ENCODE peak calls at places on chromosomes 6 and 20, in six cellular contexts. Y is RCC 7860, T is progenitor cell of endocrine pancreas, G is left lung, E is activated T-cell treated with anti-CD3 and anti-CD28 coated beads for 1 hour, B is IMR-90. O is an unnamed sample.
A peak's percentile ranks its signal among the peaks of the same experiment; 100 is the strongest.

GRCh38 chr20:48603116-48603818 is 224.5 kb downstream of the PREX1 start:
- DNase-seq in Y (no peak), T (no peak), G (no peak), E (no peak), B (no peak), O (no peak)

GRCh38 chr6:21277601-21278043 is 315.9 kb upstream of the SOX4 start:
- DNase-seq in Y (no peak), T (no peak), G (no peak), E (no peak), B (no peak), O (no peak)

GRCh38 chr6:21263531-21264287 is 329.8 kb upstream of the SOX4 start:
- DNase-seq in Y (peak; percentile 40), T (no peak), G (no peak), E (no peak), B (no peak), O (no peak)

GRCh38 chr20:16574656-16575355 is 1.6 kb upstream of the KIF16B start:
- DNase-seq in Y (peak; percentile 71), T (peak; percentile 61), G (peak; percentile 97), E (peak; percentile 65), B (peak; percentile 68), O (peak; percentile 84)

GRCh38 chr6:74642101-74642500 is 563.8 kb downstream of the COL12A1 start:
- DNase-seq in Y (no peak), T (no peak), G (no peak), E (no peak), B (no peak), O (no peak)

GRCh38 chr6:5529733-5530132 is 268.4 kb downstream of the FARS2 start:
- DNase-seq in Y (no peak), T (no peak), G (no peak), E (no peak), B (no peak), O (no peak)

GRCh38 chr20:8545212-8545611 is 413.1 kb downstream of the PLCB1 start:
- DNase-seq in Y (no peak), T (no peak), G (no peak), E (no peak), B (peak; percentile 18), O (no peak)

GRCh38 chr20:3744806-3745685 is 12.6 kb downstream of the HSPA12B start:
- DNase-seq in Y (no peak), T (no peak), G (peak; percentile 91), E (peak; percentile 57), B (no peak), O (no peak)

GRCh38 chr6:13712485-13712990 is 903 bp upstream of the RANBP9 start:
- DNase-seq in Y (no peak), T (no peak), G (no peak), E (no peak), B (peak; percentile 21), O (no peak)

GRCh38 chr20:14235355-14235754 is 102.1 kb downstream of the FLRT3 start:
- DNase-seq in Y (no peak), T (no peak), G (no peak), E (no peak), B (peak; percentile 84), O (no peak)

GRCh38 chr6:3630258-3630828 is 121.2 kb downstream of the PXDC1 start:
- DNase-seq in Y (no peak), T (no peak), G (no peak), E (no peak), B (no peak), O (no peak)

GRCh38 chr6:56076033-56076432 is 171.3 kb downstream of the COL21A1 start:
- DNase-seq in Y (no peak), T (no peak), G (no peak), E (no peak), B (no peak), O (no peak)

GRCh38 chr6:1082040-1082935 is 229.6 kb upstream of the FOXQ1 start:
- DNase-seq in Y (peak; percentile 82), T (no peak), G (no peak), E (no peak), B (peak; percentile 73), O (no peak)

GRCh38 chr6:123802697-123803455 is 789 bp upstream of the NKAIN2 start:
- DNase-seq in Y (peak; percentile 25), T (peak; percentile 86), G (peak; percentile 94), E (peak; percentile 20), B (peak; percentile 54), O (peak; percentile 88)

GRCh38 chr6:117506180-117506835 is 23.8 kb downstream of the DCBLD1 start:
- DNase-seq in Y (no peak), T (no peak), G (no peak), E (no peak), B (peak; percentile 83), O (no peak)

GRCh38 chr6:150273457-150274309 is 95.1 kb upstream of the IYD start:
- DNase-seq in Y (peak; percentile 10), T (no peak), G (no peak), E (no peak), B (no peak), O (no peak)

GRCh38 chr6:33069021-33069738 is 4.3 kb downstream of the HLA-DPA1 start:
- DNase-seq in Y (no peak), T (no peak), G (no peak), E (no peak), B (no peak), O (no peak)

GRCh38 chr6:170129691-170130171 is 161.1 kb downstream of the DLL1 start:
- DNase-seq in Y (no peak), T (peak; percentile 5), G (peak; percentile 84), E (no peak), B (no peak), O (peak; percentile 70)

GRCh38 chr6:4916954-4917561 is 86.8 kb downstream of the RPP40 start:
- DNase-seq in Y (no peak), T (no peak), G (no peak), E (no peak), B (no peak), O (no peak)

GRCh38 chr6:106889692-106890091 is 84.8 kb downstream of the CD24 start:
- DNase-seq in Y (no peak), T (no peak), G (no peak), E (no peak), B (no peak), O (no peak)

GRCh38 chr6:144921206-144921975 is 636.3 kb downstream of the UTRN start:
- DNase-seq in Y (no peak), T (no peak), G (no peak), E (no peak), B (no peak), O (no peak)

GRCh38 chr6:105882071-105882803 is 203.9 kb upstream of the PRDM1 start:
- DNase-seq in Y (peak; percentile 70), T (no peak), G (no peak), E (no peak), B (peak; percentile 66), O (no peak)

GRCh38 chr6:90610671-90611542 is 24.0 kb upstream of the MAP3K7 start:
- DNase-seq in Y (no peak), T (peak; percentile 36), G (peak; percentile 80), E (peak; percentile 7), B (peak; percentile 4), O (peak; percentile 75)

GRCh38 chr20:57205625-57206219 is 60.7 kb downstream of the BMP7 start:
- DNase-seq in Y (peak; percentile 51), T (no peak), G (no peak), E (no peak), B (peak; percentile 77), O (no peak)

GRCh38 chr6:16511723-16512584 is 249.3 kb downstream of the ATXN1 start:
- DNase-seq in Y (no peak), T (no peak), G (no peak), E (peak; percentile 7), B (no peak), O (no peak)

GRCh38 chr6:136465766-136466303 is 84.4 kb downstream of the MAP7 start:
- DNase-seq in Y (no peak), T (no peak), G (no peak), E (no peak), B (peak; percentile 22), O (no peak)

GRCh38 chr6:111615916-111616612 is 10.4 kb upstream of the TRAF3IP2 start:
- DNase-seq in Y (no peak), T (no peak), G (no peak), E (no peak), B (no peak), O (no peak)

GRCh38 chr6:17281497-17282481 is 628 bp downstream of the RBM24 start:
- DNase-seq in Y (no peak), T (peak; percentile 25), G (no peak), E (no peak), B (peak; percentile 24), O (peak; percentile 70)

GRCh38 chr6:29791162-29791561 is 36.5 kb upstream of the HLA-G start:
- DNase-seq in Y (peak; percentile 20), T (no peak), G (no peak), E (no peak), B (peak; percentile 31), O (no peak)

GRCh38 chr6:27553123-27553904 is 80.4 kb upstream of the ZNF184 start:
- DNase-seq in Y (peak; percentile 86), T (no peak), G (no peak), E (no peak), B (peak; percentile 57), O (no peak)

GRCh38 chr20:1225729-1226313 is at the start of gene RAD21L1:
- DNase-seq in Y (no peak), T (peak; percentile 77), G (peak; percentile 93), E (peak; percentile 80), B (peak; percentile 60), O (peak; percentile 91)

GRCh38 chr6:31575335-31575901 is at the start of gene TNF:
- DNase-seq in Y (peak; percentile 37), T (no peak), G (peak; percentile 81), E (peak; percentile 76), B (no peak), O (no peak)

GRCh38 chr6:87029711-87030314 is 65.1 kb downstream of the CGA start:
- DNase-seq in Y (no peak), T (no peak), G (no peak), E (no peak), B (peak; percentile 72), O (no peak)

GRCh38 chr20:59010321-59010994 is 3.4 kb upstream of the CTSZ start:
- DNase-seq in Y (no peak), T (no peak), G (no peak), E (no peak), B (no peak), O (no peak)

GRCh38 chr6:144063246-144063743 is 32.1 kb downstream of the SF3B5 start:
- DNase-seq in Y (no peak), T (no peak), G (no peak), E (no peak), B (no peak), O (no peak)

GRCh38 chr6:73832313-73832712 is 136.3 kb downstream of the CD109 start:
- DNase-seq in Y (no peak), T (no peak), G (no peak), E (no peak), B (no peak), O (no peak)

GRCh38 chr20:35541118-35541782 is 628 bp upstream of the ERGIC3 start:
- DNase-seq in Y (no peak), T (no peak), G (no peak), E (no peak), B (no peak), O (no peak)

GRCh38 chr6:73282876-73283275 is 19.9 kb upstream of the KHDC1 start:
- DNase-seq in Y (no peak), T (no peak), G (no peak), E (no peak), B (no peak), O (no peak)